ENCODE peak calls at places on chromosomes 12 and 14, in six cellular contexts. One of them, this sample, is unnamed.

GRCh38 chr12:662541-663292 is 528 bp downstream of the NINJ2 start:
- DNase-seq in ureter: no peak
- DNase-seq in choroid plexus epithelial cell: peak; percentile 39
- DNase-seq in NCI-H748 treated with DMSO at 0.1 percent for 48 hours: no peak
- DNase-seq in Peyer's patch: no peak
- DNase-seq in NCI-H1105: no peak
- DNase-seq in this sample: no peak

GRCh38 chr12:3137268-3137761 is 60.1 kb downstream of the TSPAN9 start:
- DNase-seq in ureter: no peak
- DNase-seq in choroid plexus epithelial cell: peak; percentile 61
- DNase-seq in NCI-H748 treated with DMSO at 0.1 percent for 48 hours: no peak
- DNase-seq in Peyer's patch: no peak
- DNase-seq in NCI-H1105: no peak
- DNase-seq in this sample: peak; percentile 60

GRCh38 chr12:47419500-47419899 is 286.3 kb downstream of the RPAP3 start:
- DNase-seq in ureter: no peak
- DNase-seq in choroid plexus epithelial cell: peak; percentile 44
- DNase-seq in NCI-H748 treated with DMSO at 0.1 percent for 48 hours: no peak
- DNase-seq in Peyer's patch: no peak
- DNase-seq in NCI-H1105: no peak
- DNase-seq in this sample: no peak

GRCh38 chr12:123478069-123478468 is 20.1 kb downstream of the SNRNP35 start:
- DNase-seq in ureter: no peak
- DNase-seq in choroid plexus epithelial cell: no peak
- DNase-seq in NCI-H748 treated with DMSO at 0.1 percent for 48 hours: no peak
- DNase-seq in Peyer's patch: no peak
- DNase-seq in NCI-H1105: no peak
- DNase-seq in this sample: no peak

GRCh38 chr12:117643971-117644370 is 282.5 kb upstream of the NOS1 start:
- DNase-seq in ureter: no peak
- DNase-seq in choroid plexus epithelial cell: no peak
- DNase-seq in NCI-H748 treated with DMSO at 0.1 percent for 48 hours: no peak
- DNase-seq in Peyer's patch: no peak
- DNase-seq in NCI-H1105: no peak
- DNase-seq in this sample: no peak

GRCh38 chr12:80313184-80313583 is 130.9 kb upstream of the PTPRQ start:
- DNase-seq in ureter: no peak
- DNase-seq in choroid plexus epithelial cell: peak; percentile 22
- DNase-seq in NCI-H748 treated with DMSO at 0.1 percent for 48 hours: peak; percentile 67
- DNase-seq in Peyer's patch: no peak
- DNase-seq in NCI-H1105: no peak
- DNase-seq in this sample: peak; percentile 34

GRCh38 chr12:101087903-101088302 is 122.1 kb downstream of the SLC5A8 start:
- DNase-seq in ureter: no peak
- DNase-seq in choroid plexus epithelial cell: no peak
- DNase-seq in NCI-H748 treated with DMSO at 0.1 percent for 48 hours: no peak
- DNase-seq in Peyer's patch: no peak
- DNase-seq in NCI-H1105: no peak
- DNase-seq in this sample: no peak

GRCh38 chr14:72401632-72402428 is 469.6 kb downstream of the RGS6 start:
- DNase-seq in ureter: no peak
- DNase-seq in choroid plexus epithelial cell: peak; percentile 2
- DNase-seq in NCI-H748 treated with DMSO at 0.1 percent for 48 hours: no peak
- DNase-seq in Peyer's patch: no peak
- DNase-seq in NCI-H1105: no peak
- DNase-seq in this sample: no peak

GRCh38 chr14:57352771-57353170 is 37.6 kb upstream of the NAA30 start:
- DNase-seq in ureter: no peak
- DNase-seq in choroid plexus epithelial cell: peak; percentile 7
- DNase-seq in NCI-H748 treated with DMSO at 0.1 percent for 48 hours: no peak
- DNase-seq in Peyer's patch: no peak
- DNase-seq in NCI-H1105: no peak
- DNase-seq in this sample: no peak

GRCh38 chr14:29773990-29774389 is 153.7 kb downstream of the PRKD1 start:
- DNase-seq in ureter: no peak
- DNase-seq in choroid plexus epithelial cell: no peak
- DNase-seq in NCI-H748 treated with DMSO at 0.1 percent for 48 hours: peak; percentile 70
- DNase-seq in Peyer's patch: no peak
- DNase-seq in NCI-H1105: no peak
- DNase-seq in this sample: no peak

GRCh38 chr12:98744692-98745091 is 99.6 kb downstream of the APAF1 start:
- DNase-seq in ureter: no peak
- DNase-seq in choroid plexus epithelial cell: peak; percentile 60
- DNase-seq in NCI-H748 treated with DMSO at 0.1 percent for 48 hours: no peak
- DNase-seq in Peyer's patch: no peak
- DNase-seq in NCI-H1105: no peak
- DNase-seq in this sample: no peak